ENCODE peak calls at places on chromosomes 7 and 10, in six cellular contexts. One of them, this sample, is unnamed.

GRCh38 chr7:113918946-113919345 is at the start of gene PPP1R3A:
- DNase-seq in colonic mucosa: no peak
- DNase-seq in AG08395: no peak
- DNase-seq in RPMI7951: no peak
- DNase-seq in astrocyte: no peak
- DNase-seq in COLO829: no peak
- DNase-seq in this sample: no peak

GRCh38 chr10:96416643-96417042 is 57.8 kb upstream of the OPALIN start:
- DNase-seq in colonic mucosa: peak; percentile 18
- DNase-seq in AG08395: peak; percentile 11
- DNase-seq in RPMI7951: peak; percentile 86
- DNase-seq in astrocyte: peak; percentile 12
- DNase-seq in COLO829: peak; percentile 95
- DNase-seq in this sample: no peak

GRCh38 chr7:157501576-157501975 is 164.8 kb downstream of the DNAJB6 start:
- DNase-seq in colonic mucosa: no peak
- DNase-seq in AG08395: no peak
- DNase-seq in RPMI7951: no peak
- DNase-seq in astrocyte: no peak
- DNase-seq in COLO829: no peak
- DNase-seq in this sample: peak; percentile 32

GRCh38 chr10:122140477-122140902 is 130.6 kb upstream of the BTBD16 start:
- DNase-seq in colonic mucosa: no peak
- DNase-seq in AG08395: peak; percentile 35
- DNase-seq in RPMI7951: peak; percentile 80
- DNase-seq in astrocyte: peak; percentile 49
- DNase-seq in COLO829: no peak
- DNase-seq in this sample: no peak

GRCh38 chr7:94223375-94224084 is 171.2 kb upstream of the COL1A2 start:
- DNase-seq in colonic mucosa: no peak
- DNase-seq in AG08395: peak; percentile 59
- DNase-seq in RPMI7951: peak; percentile 73
- DNase-seq in astrocyte: peak; percentile 64
- DNase-seq in COLO829: peak; percentile 45
- DNase-seq in this sample: no peak

GRCh38 chr7:137986252-137987010 is 15.5 kb downstream of the CREB3L2 start:
- DNase-seq in colonic mucosa: no peak
- DNase-seq in AG08395: peak; percentile 79
- DNase-seq in RPMI7951: no peak
- DNase-seq in astrocyte: peak; percentile 90
- DNase-seq in COLO829: no peak
- DNase-seq in this sample: no peak

GRCh38 chr10:5575144-5575481 is 50.4 kb downstream of the CALML3 start:
- DNase-seq in colonic mucosa: no peak
- DNase-seq in AG08395: no peak
- DNase-seq in RPMI7951: no peak
- DNase-seq in astrocyte: no peak
- DNase-seq in COLO829: no peak
- DNase-seq in this sample: no peak

GRCh38 chr10:51230828-51231227 is 156.5 kb downstream of the PRKG1 start:
- DNase-seq in colonic mucosa: no peak
- DNase-seq in AG08395: no peak
- DNase-seq in RPMI7951: no peak
- DNase-seq in astrocyte: no peak
- DNase-seq in COLO829: no peak
- DNase-seq in this sample: no peak

GRCh38 chr10:126130291-126130710 is 233.9 kb downstream of the FANK1 start:
- DNase-seq in colonic mucosa: no peak
- DNase-seq in AG08395: peak; percentile 66
- DNase-seq in RPMI7951: no peak
- DNase-seq in astrocyte: peak; percentile 68
- DNase-seq in COLO829: no peak
- DNase-seq in this sample: no peak

This sample was measured in left lobe of liver.